ENCODE peak calls at places on chromosomes 6 and 20, in eight cellular contexts. One of them, this sample, is unnamed.

GRCh38 chr6:44084231-44085014 is 42.8 kb downstream of the MRPL14 start:
- DNase-seq in GM23338: no peak
- DNase-seq in neural progenitor cell: peak; percentile 53
- DNase-seq in hepatocyte: no peak
- DNase-seq in PC-3: no peak
- DNase-seq in HCT116: peak; percentile 44
- DNase-seq in MM.1S: no peak
- DNase-seq in OCI-LY7: no peak
- DNase-seq in this sample: no peak

GRCh38 chr20:32558526-32558925 is 26.6 kb downstream of the NOL4L start:
- DNase-seq in GM23338: no peak
- DNase-seq in neural progenitor cell: peak; percentile 70
- DNase-seq in hepatocyte: no peak
- DNase-seq in PC-3: no peak
- DNase-seq in HCT116: no peak
- DNase-seq in MM.1S: no peak
- DNase-seq in OCI-LY7: no peak
- DNase-seq in this sample: no peak

GRCh38 chr6:22227824-22228610 is 68.8 kb downstream of the PRL start:
- DNase-seq in GM23338: no peak
- DNase-seq in neural progenitor cell: no peak
- DNase-seq in hepatocyte: no peak
- DNase-seq in PC-3: no peak
- DNase-seq in HCT116: no peak
- DNase-seq in MM.1S: no peak
- DNase-seq in OCI-LY7: no peak
- DNase-seq in this sample: no peak

GRCh38 chr20:50356522-50356880 is 153.7 kb upstream of the PTPN1 start:
- DNase-seq in GM23338: no peak
- DNase-seq in neural progenitor cell: no peak
- DNase-seq in hepatocyte: no peak
- DNase-seq in PC-3: no peak
- DNase-seq in HCT116: no peak
- DNase-seq in MM.1S: no peak
- DNase-seq in OCI-LY7: no peak
- DNase-seq in this sample: no peak

GRCh38 chr20:49452011-49452482 is 30.4 kb downstream of the KCNB1 start:
- DNase-seq in GM23338: no peak
- DNase-seq in neural progenitor cell: no peak
- DNase-seq in hepatocyte: no peak
- DNase-seq in PC-3: peak; percentile 63
- DNase-seq in HCT116: no peak
- DNase-seq in MM.1S: no peak
- DNase-seq in OCI-LY7: no peak
- DNase-seq in this sample: peak; percentile 35

GRCh38 chr6:17031961-17032360 is 69.9 kb upstream of the STMND1 start:
- DNase-seq in GM23338: no peak
- DNase-seq in neural progenitor cell: no peak
- DNase-seq in hepatocyte: no peak
- DNase-seq in PC-3: no peak
- DNase-seq in HCT116: no peak
- DNase-seq in MM.1S: no peak
- DNase-seq in OCI-LY7: no peak
- DNase-seq in this sample: no peak

GRCh38 chr6:31776961-31777666 is at the start of gene VWA7:
- DNase-seq in GM23338: peak; percentile 39
- DNase-seq in neural progenitor cell: no peak
- DNase-seq in hepatocyte: peak; percentile 94
- DNase-seq in PC-3: peak; percentile 88
- DNase-seq in HCT116: peak; percentile 84
- DNase-seq in MM.1S: peak; percentile 96
- DNase-seq in OCI-LY7: no peak
- DNase-seq in this sample: peak; percentile 89

GRCh38 chr20:61819484-61819846 is 246.2 kb downstream of the TAF4 start:
- DNase-seq in GM23338: no peak
- DNase-seq in neural progenitor cell: no peak
- DNase-seq in hepatocyte: no peak
- DNase-seq in PC-3: no peak
- DNase-seq in HCT116: no peak
- DNase-seq in MM.1S: no peak
- DNase-seq in OCI-LY7: no peak
- DNase-seq in this sample: no peak

GRCh38 chr20:1782181-1782580 is 113.0 kb upstream of the SIRPA start:
- DNase-seq in GM23338: no peak
- DNase-seq in neural progenitor cell: no peak
- DNase-seq in hepatocyte: no peak
- DNase-seq in PC-3: no peak
- DNase-seq in HCT116: no peak
- DNase-seq in MM.1S: no peak
- DNase-seq in OCI-LY7: no peak
- DNase-seq in this sample: no peak

GRCh38 chr20:9093203-9093962 is 24.5 kb downstream of the PLCB4 start:
- DNase-seq in GM23338: no peak
- DNase-seq in neural progenitor cell: no peak
- DNase-seq in hepatocyte: no peak
- DNase-seq in PC-3: no peak
- DNase-seq in HCT116: no peak
- DNase-seq in MM.1S: no peak
- DNase-seq in OCI-LY7: no peak
- DNase-seq in this sample: no peak

GRCh38 chr6:36769161-36769675 is 70.0 kb downstream of the CPNE5 start:
- DNase-seq in GM23338: no peak
- DNase-seq in neural progenitor cell: peak; percentile 34
- DNase-seq in hepatocyte: no peak
- DNase-seq in PC-3: peak; percentile 81
- DNase-seq in HCT116: no peak
- DNase-seq in MM.1S: no peak
- DNase-seq in OCI-LY7: no peak
- DNase-seq in this sample: peak; percentile 21

GRCh38 chr6:41359617-41360313 is 24.4 kb downstream of the NCR2 start:
- DNase-seq in GM23338: no peak
- DNase-seq in neural progenitor cell: no peak
- DNase-seq in hepatocyte: no peak
- DNase-seq in PC-3: no peak
- DNase-seq in HCT116: no peak
- DNase-seq in MM.1S: no peak
- DNase-seq in OCI-LY7: peak; percentile 13
- DNase-seq in this sample: no peak

GRCh38 chr6:28709478-28710349 is 184.0 kb downstream of the GPX5 start:
- DNase-seq in GM23338: peak; percentile 68
- DNase-seq in neural progenitor cell: peak; percentile 84
- DNase-seq in hepatocyte: no peak
- DNase-seq in PC-3: no peak
- DNase-seq in HCT116: no peak
- DNase-seq in MM.1S: no peak
- DNase-seq in OCI-LY7: no peak
- DNase-seq in this sample: no peak

GRCh38 chr20:17568972-17569471 is 853 bp upstream of the DSTN start:
- DNase-seq in GM23338: peak; percentile 63
- DNase-seq in neural progenitor cell: peak; percentile 57
- DNase-seq in hepatocyte: peak; percentile 93
- DNase-seq in PC-3: peak; percentile 98
- DNase-seq in HCT116: peak; percentile 91
- DNase-seq in MM.1S: no peak
- DNase-seq in OCI-LY7: no peak
- DNase-seq in this sample: peak; percentile 98

GRCh38 chr6:20348091-20348490 is 53.6 kb upstream of the E2F3 start:
- DNase-seq in GM23338: no peak
- DNase-seq in neural progenitor cell: no peak
- DNase-seq in hepatocyte: no peak
- DNase-seq in PC-3: no peak
- DNase-seq in HCT116: no peak
- DNase-seq in MM.1S: no peak
- DNase-seq in OCI-LY7: no peak
- DNase-seq in this sample: no peak

GRCh38 chr6:15132854-15133670 is 112.8 kb upstream of the JARID2 start:
- DNase-seq in GM23338: no peak
- DNase-seq in neural progenitor cell: no peak
- DNase-seq in hepatocyte: peak; percentile 73
- DNase-seq in PC-3: peak; percentile 97
- DNase-seq in HCT116: peak; percentile 95
- DNase-seq in MM.1S: no peak
- DNase-seq in OCI-LY7: no peak
- DNase-seq in this sample: peak; percentile 94

GRCh38 chr20:34824861-34825529 is 456 bp downstream of the NCOA6 start:
- DNase-seq in GM23338: peak; percentile 88
- DNase-seq in neural progenitor cell: peak; percentile 89
- DNase-seq in hepatocyte: peak; percentile 87
- DNase-seq in PC-3: peak; percentile 35
- DNase-seq in HCT116: peak; percentile 2
- DNase-seq in MM.1S: peak; percentile 61
- DNase-seq in OCI-LY7: peak; percentile 83
- DNase-seq in this sample: peak; percentile 85

GRCh38 chr6:53065266-53066058 is at the start of gene FBXO9:
- DNase-seq in GM23338: peak; percentile 69
- DNase-seq in neural progenitor cell: peak; percentile 89
- DNase-seq in hepatocyte: peak; percentile 85
- DNase-seq in PC-3: peak; percentile 54
- DNase-seq in HCT116: no peak
- DNase-seq in MM.1S: peak; percentile 67
- DNase-seq in OCI-LY7: peak; percentile 79
- DNase-seq in this sample: peak; percentile 78

GRCh38 chr6:14002176-14002947 is 77.6 kb downstream of the RNF182 start:
- DNase-seq in GM23338: peak; percentile 51
- DNase-seq in neural progenitor cell: no peak
- DNase-seq in hepatocyte: no peak
- DNase-seq in PC-3: peak; percentile 18
- DNase-seq in HCT116: peak; percentile 16
- DNase-seq in MM.1S: no peak
- DNase-seq in OCI-LY7: no peak
- DNase-seq in this sample: no peak

GRCh38 chr6:14000901-14001300 is 76.1 kb downstream of the RNF182 start:
- DNase-seq in GM23338: no peak
- DNase-seq in neural progenitor cell: no peak
- DNase-seq in hepatocyte: no peak
- DNase-seq in PC-3: no peak
- DNase-seq in HCT116: no peak
- DNase-seq in MM.1S: no peak
- DNase-seq in OCI-LY7: no peak
- DNase-seq in this sample: peak; percentile 60

GRCh38 chr6:13998356-13998755 is 73.6 kb downstream of the RNF182 start:
- DNase-seq in GM23338: no peak
- DNase-seq in neural progenitor cell: no peak
- DNase-seq in hepatocyte: no peak
- DNase-seq in PC-3: no peak
- DNase-seq in HCT116: no peak
- DNase-seq in MM.1S: no peak
- DNase-seq in OCI-LY7: no peak
- DNase-seq in this sample: no peak

GRCh38 chr6:14004258-14004657 is 79.5 kb downstream of the RNF182 start:
- DNase-seq in GM23338: no peak
- DNase-seq in neural progenitor cell: no peak
- DNase-seq in hepatocyte: no peak
- DNase-seq in PC-3: no peak
- DNase-seq in HCT116: no peak
- DNase-seq in MM.1S: no peak
- DNase-seq in OCI-LY7: no peak
- DNase-seq in this sample: no peak

DNA sequence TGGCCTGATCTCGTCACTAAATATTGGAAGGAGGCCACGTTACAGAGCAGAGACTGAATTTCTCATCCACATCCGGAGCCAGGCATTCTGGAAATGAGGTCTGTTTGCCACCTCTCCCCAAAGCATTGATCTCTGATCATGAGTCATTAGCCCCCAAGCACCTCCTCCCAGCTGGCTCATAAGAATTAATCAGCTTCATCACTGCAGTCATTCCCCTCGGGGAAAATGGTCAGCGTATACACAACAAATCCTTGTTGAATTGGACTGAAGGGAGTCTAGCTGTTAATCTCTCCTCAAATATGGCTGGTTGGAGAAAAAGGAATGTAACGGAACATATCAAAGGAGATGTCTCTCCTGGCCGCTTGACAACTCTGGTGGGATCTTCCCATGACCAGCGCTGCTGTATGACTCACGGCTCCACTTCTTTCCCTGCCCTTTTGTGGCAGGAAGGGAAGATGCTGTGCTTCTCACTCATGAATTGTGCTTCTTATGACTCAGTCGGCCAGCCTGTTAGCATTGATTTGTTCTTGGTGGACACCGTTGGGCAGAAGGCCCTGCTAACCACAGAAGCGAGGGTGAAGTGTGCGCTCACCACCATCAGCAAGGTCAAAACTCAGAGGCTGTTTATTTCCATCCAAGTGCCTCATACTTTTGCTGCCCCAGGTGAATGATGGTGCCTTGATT is 76.7 kb downstream of the RNF182 start:
- DNase-seq in GM23338: no peak
- DNase-seq in neural progenitor cell: no peak
- DNase-seq in hepatocyte: peak; percentile 65
- DNase-seq in PC-3: peak; percentile 99
- DNase-seq in HCT116: peak; percentile 95
- DNase-seq in MM.1S: no peak
- DNase-seq in OCI-LY7: no peak
- DNase-seq in this sample: peak; percentile 99
- H3K4me2 ChIP-seq in GM23338: no peak overlapping the region
- H3K4me2 ChIP-seq in neural progenitor cell: no peak overlapping the region
- H3K4me2 ChIP-seq in hepatocyte: no peak overlapping the region
- H3K4me2 ChIP-seq in PC-3: peak overlapping the region; percentile 80
- H3K4me2 ChIP-seq in HCT116: peak overlapping the region; percentile 62
- H3K4me2 ChIP-seq in MM.1S: no peak overlapping the region
- H3K4me2 ChIP-seq in OCI-LY7: no peak overlapping the region
- H3K4me2 ChIP-seq in this sample: peak overlapping the region; percentile 88

GRCh38 chr6:138596591-138596990 is 97.3 kb upstream of the NHSL1 start:
- DNase-seq in GM23338: no peak
- DNase-seq in neural progenitor cell: no peak
- DNase-seq in hepatocyte: no peak
- DNase-seq in PC-3: no peak
- DNase-seq in HCT116: no peak
- DNase-seq in MM.1S: no peak
- DNase-seq in OCI-LY7: no peak
- DNase-seq in this sample: no peak
- TF ChIP-seq EZH2phosphoT487 in GM23338: no peak
- TF ChIP-seq EZH2phosphoT487 in neural progenitor cell: no peak
- TF ChIP-seq EZH2phosphoT487 in hepatocyte: no peak
- TF ChIP-seq EZH2phosphoT487 in PC-3: no peak
- TF ChIP-seq EZH2phosphoT487 in HCT116: no peak
- TF ChIP-seq EZH2phosphoT487 in MM.1S: no peak
- TF ChIP-seq EZH2phosphoT487 in OCI-LY7: no peak
- TF ChIP-seq EZH2phosphoT487 in this sample: no peak

DNA sequence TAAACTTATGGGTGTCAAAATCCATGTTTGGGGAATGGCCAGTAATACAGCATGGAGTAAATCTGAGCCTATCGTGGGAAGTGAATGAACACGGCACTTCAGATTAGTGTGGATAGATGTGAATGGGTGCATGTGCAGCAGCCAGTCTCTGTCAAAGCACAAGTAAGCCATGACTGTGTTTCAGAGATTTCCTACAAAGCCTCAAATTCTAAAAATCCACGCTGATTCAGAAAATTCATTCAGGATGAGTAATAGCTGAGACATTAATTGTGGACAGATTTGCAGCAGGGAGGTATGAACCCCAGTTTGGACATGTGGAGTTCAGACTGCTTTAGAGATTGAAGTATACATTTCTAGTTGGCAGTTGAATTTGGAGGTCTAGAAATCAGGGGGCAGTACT is 115.1 kb downstream of the QKI start:
- DNase-seq in GM23338: no peak
- DNase-seq in neural progenitor cell: no peak
- DNase-seq in hepatocyte: peak; percentile 8
- DNase-seq in PC-3: peak; percentile 74
- DNase-seq in HCT116: no peak
- DNase-seq in MM.1S: no peak
- DNase-seq in OCI-LY7: no peak
- DNase-seq in this sample: peak; percentile 93
- H3K4me2 ChIP-seq in GM23338: no peak overlapping the region
- H3K4me2 ChIP-seq in neural progenitor cell: no peak overlapping the region
- H3K4me2 ChIP-seq in hepatocyte: no peak overlapping the region
- H3K4me2 ChIP-seq in PC-3: peak overlapping the region; percentile 59
- H3K4me2 ChIP-seq in HCT116: peak overlapping the region; percentile 9
- H3K4me2 ChIP-seq in MM.1S: no peak overlapping the region
- H3K4me2 ChIP-seq in OCI-LY7: no peak overlapping the region
- H3K4me2 ChIP-seq in this sample: peak overlapping the region; percentile 78

GRCh38 chr6:95266537-95267258 is 310.6 kb upstream of the MANEA start:
- DNase-seq in GM23338: no peak
- DNase-seq in neural progenitor cell: no peak
- DNase-seq in hepatocyte: no peak
- DNase-seq in PC-3: no peak
- DNase-seq in HCT116: no peak
- DNase-seq in MM.1S: no peak
- DNase-seq in OCI-LY7: no peak
- DNase-seq in this sample: no peak
- TF ChIP-seq EZH2phosphoT487 in GM23338: no peak
- TF ChIP-seq EZH2phosphoT487 in neural progenitor cell: no peak
- TF ChIP-seq EZH2phosphoT487 in hepatocyte: no peak
- TF ChIP-seq EZH2phosphoT487 in PC-3: no peak
- TF ChIP-seq EZH2phosphoT487 in HCT116: no peak
- TF ChIP-seq EZH2phosphoT487 in MM.1S: no peak
- TF ChIP-seq EZH2phosphoT487 in OCI-LY7: no peak
- TF ChIP-seq EZH2phosphoT487 in this sample: no peak

This sample was measured in GM23248.